ENCODE peak calls at places on chromosome 1, in nine cellular contexts. Z is stimulated activated CD4-positive, alpha-beta T cell treated with anti-CD3 and anti-CD28 coated beads, Interleukin-4, amount 100 ng/mL, for 1 hour; Y is iris pigment epithelial cell; J is activated CD8-positive, alpha-beta memory T cell treated with anti-CD3 and anti-CD28 coated beads, Interleukin-2, amount 10 ng/mL, durations not matched to agents 7 days and 5 days; N is Kasumi-1; S is CD8-positive, alpha-beta memory T cell; M is activated T-helper 1 cell treated with anti-CD3 and anti-CD28 coated beads, Interleukin-2, amount 50 U/mL, for 16 hours; V is naive thymus-derived CD4-positive, alpha-beta T cell; A is psoas muscle. E is an unnamed sample.

GRCh38 chr1:19618428-19618827 is 25.7 kb upstream of the NBL1 start:
- DNase-seq in Z (no peak), Y (no peak), J (no peak), N (no peak), S (no peak), M (no peak), V (no peak), A (no peak), E (no peak)

GRCh38 chr1:214494706-214495105 is 56.7 kb downstream of the PTPN14 start:
- DNase-seq in Z (no peak), Y (peak), J (no peak), N (no peak), S (no peak), M (no peak), V (no peak), A (no peak), E (no peak)

GRCh38 chr1:72066431-72066830 is 215.9 kb downstream of the NEGR1 start:
- DNase-seq in Z (no peak), Y (no peak), J (no peak), N (no peak), S (no peak), M (no peak), V (no peak), A (no peak), E (no peak)

GRCh38 chr1:150875197-150876110 is 945 bp downstream of the ARNT start:
- DNase-seq in Z (no peak), Y (peak), J (peak), N (peak), S (no peak), M (no peak), V (peak), A (no peak), E (no peak)

GRCh38 chr1:209692745-209693504 is 11.7 kb upstream of the HSD11B1 start:
- DNase-seq in Z (peak), Y (peak), J (peak), N (peak), S (peak), M (peak), V (peak), A (peak), E (peak)

GRCh38 chr1:53288247-53289049 is 39.4 kb downstream of the LRP8 start:
- DNase-seq in Z (no peak), Y (no peak), J (no peak), N (no peak), S (no peak), M (no peak), V (no peak), A (no peak), E (no peak)

GRCh38 chr1:2256430-2257244 is 28.5 kb downstream of the SKI start:
- DNase-seq in Z (no peak), Y (no peak), J (no peak), N (no peak), S (no peak), M (no peak), V (no peak), A (peak), E (no peak)

GRCh38 chr1:163970699-163971098 is 588.3 kb upstream of the PBX1 start:
- DNase-seq in Z (no peak), Y (peak), J (no peak), N (no peak), S (no peak), M (no peak), V (no peak), A (no peak), E (no peak)

GRCh38 chr1:62082456-62083363 is 111.9 kb upstream of the L1TD1 start:
- DNase-seq in Z (peak), Y (peak), J (peak), N (peak), S (no peak), M (peak), V (no peak), A (no peak), E (no peak)

E was measured in skeletal muscle cell.